ENCODE peak calls at places on chromosomes 2 and 18, in six cellular contexts. X is HCT116, W is small intestine, T is uterus, Y is mammary epithelial cell, Z is brain microvascular endothelial cell. J is an unnamed sample. For H3K27me3, the result is how much of the 10 kb centered on the place peaks cover.

GRCh38 chr2:97951155-97951670 is 44.5 kb downstream of the TMEM131 start:
- DNase-seq in W (no peak), X (no peak), Y (peak), Z (peak), T (no peak), J (no peak)

GRCh38 chr2:11710632-11711381 is 35.6 kb upstream of the LPIN1 start:
- DNase-seq in Y (no peak), W (no peak), X (no peak), T (no peak), Z (no peak), J (no peak)

GRCh38 chr2:200479617-200480292 is 30.1 kb downstream of the KCTD18 start:
- DNase-seq in Z (peak), X (no peak), W (no peak), Y (peak), T (no peak), J (no peak)

GRCh38 chr2:112183327-112184025 is 45.3 kb downstream of the FBLN7 start:
- DNase-seq in Z (no peak), X (no peak), Y (no peak), T (no peak), W (no peak), J (no peak)

GRCh38 chr18:59846814-59847490 is 52.8 kb upstream of the PMAIP1 start:
- DNase-seq in Z (peak), X (no peak), W (peak), Y (peak), T (no peak), J (no peak)

GRCh38 chr2:136310005-136310495 is 192.1 kb upstream of the CXCR4 start:
- DNase-seq in T (no peak), Y (no peak), X (no peak), Z (no peak), W (no peak), J (no peak)

GRCh38 chr18:65620076-65620696 is 130.6 kb upstream of the CDH7 start:
- DNase-seq in X (no peak), T (no peak), Z (no peak), W (no peak), Y (no peak), J (no peak)

GRCh38 chr2:191811807-191812602 is 34.9 kb downstream of the CAVIN2 start:
- DNase-seq in W (peak), Y (peak), T (peak), X (peak), Z (peak), J (peak)

GRCh38 chr18:66638856-66639621 is 35.1 kb upstream of the CDH19 start:
- DNase-seq in X (no peak), W (no peak), T (no peak), Z (no peak), Y (no peak), J (no peak)

GRCh38 chr2:147449323-147450080 is 395.3 kb upstream of the ACVR2A start:
- DNase-seq in Y (no peak), Z (no peak), X (no peak), T (no peak), W (no peak), J (peak)

GRCh38 chr2:229408982-229409381 is 137.9 kb upstream of the PID1 start:
- DNase-seq in T (no peak), W (no peak), Y (no peak), Z (no peak), X (no peak), J (no peak)

GRCh38 chr2:80292474-80292873 is 12.1 kb downstream of the LRRTM1 start:
- DNase-seq in X (no peak), W (no peak), T (no peak), Z (no peak), Y (no peak), J (no peak)

GRCh38 chr2:29878898-29879297 is 42.5 kb downstream of the ALK start:
- DNase-seq in X (peak), W (peak), Z (no peak), T (no peak), Y (peak), J (no peak)

GRCh38 chr18:23992119-23992940 is 22.2 kb upstream of the TTC39C start:
- DNase-seq in X (no peak), Z (no peak), T (no peak), Y (peak), W (peak), J (peak)

GRCh38 chr2:147689510-147689909 is 155.3 kb upstream of the ACVR2A start:
- DNase-seq in T (no peak), Z (no peak), Y (no peak), X (no peak), W (no peak), J (no peak)

GRCh38 chr2:41101281-41101680 is 649.4 kb upstream of the SLC8A1 start:
- DNase-seq in Z (no peak), W (no peak), Y (no peak), T (no peak), X (no peak), J (no peak)

DNA sequence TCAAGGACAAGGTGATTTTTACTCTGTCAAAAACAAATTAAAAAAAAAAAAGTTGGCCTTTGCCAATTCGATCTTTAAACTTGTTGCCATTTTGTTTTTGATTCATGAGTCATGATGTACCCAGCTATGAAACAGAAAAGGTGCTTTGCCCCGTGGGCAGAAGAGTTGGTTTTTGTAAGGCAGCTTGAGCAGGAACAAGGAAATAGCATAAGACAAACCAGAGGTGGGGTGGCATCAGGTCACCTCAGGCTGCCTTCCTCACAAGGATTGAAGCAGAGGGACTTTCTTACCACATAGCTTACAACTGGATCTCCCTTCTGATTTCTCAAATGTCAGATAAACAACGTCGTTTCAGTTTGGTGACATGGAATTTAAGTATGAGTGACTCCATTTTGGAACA is 123.8 kb downstream of the ARL4C start:
- DNase-seq in W (no peak), Z (no peak), Y (peak), X (no peak), T (no peak), J (no peak)
- H3K27ac ChIP-seq in W (no peak), Z (no peak), Y (no peak), X (no peak), T (no peak), J (no peak)

GRCh38 chr2:238143239-238143951 is 4.9 kb downstream of the KLHL30 start:
- DNase-seq in T (no peak), W (no peak), X (peak), Z (no peak), Y (peak), J (no peak)
- H3K4me3 ChIP-seq in T (no peak), W (no peak), X (peak), Z (no peak), Y (no peak), J (no peak)

DNA sequence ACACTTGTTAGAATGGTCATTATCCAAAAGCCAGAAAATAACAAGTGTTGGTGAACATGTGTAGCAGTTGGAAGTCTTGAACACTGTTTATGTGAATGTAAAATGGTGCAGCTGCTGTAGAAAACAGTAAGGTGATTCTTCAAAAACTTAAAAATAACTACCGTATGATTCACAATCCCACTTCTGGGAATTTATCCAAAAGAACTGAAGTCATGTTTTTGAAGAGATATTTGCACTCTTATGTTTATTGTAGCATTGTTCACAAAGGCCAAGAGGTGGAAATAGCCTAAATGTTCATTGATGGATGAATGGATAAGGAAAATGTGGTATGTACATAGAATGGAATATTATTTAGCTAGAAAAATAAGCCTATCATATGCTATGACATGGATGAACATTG is 6.3 kb upstream of the SPP2 start:
- DNase-seq in X (peak), Z (no peak), W (no peak), T (no peak), Y (peak), J (no peak)
- H3K27me3 ChIP-seq in X (under half), Z (under half), W (under half), T (under half), Y (under half), J (under half)

GRCh38 chr2:127632592-127633489 is 13.1 kb upstream of the GPR17 start:
- DNase-seq in W (no peak), T (peak), Y (no peak), X (no peak), Z (no peak), J (no peak)
- H3K27ac ChIP-seq in W (no peak), T (no peak), Y (no peak), X (no peak), Z (no peak), J (no peak)

DNA sequence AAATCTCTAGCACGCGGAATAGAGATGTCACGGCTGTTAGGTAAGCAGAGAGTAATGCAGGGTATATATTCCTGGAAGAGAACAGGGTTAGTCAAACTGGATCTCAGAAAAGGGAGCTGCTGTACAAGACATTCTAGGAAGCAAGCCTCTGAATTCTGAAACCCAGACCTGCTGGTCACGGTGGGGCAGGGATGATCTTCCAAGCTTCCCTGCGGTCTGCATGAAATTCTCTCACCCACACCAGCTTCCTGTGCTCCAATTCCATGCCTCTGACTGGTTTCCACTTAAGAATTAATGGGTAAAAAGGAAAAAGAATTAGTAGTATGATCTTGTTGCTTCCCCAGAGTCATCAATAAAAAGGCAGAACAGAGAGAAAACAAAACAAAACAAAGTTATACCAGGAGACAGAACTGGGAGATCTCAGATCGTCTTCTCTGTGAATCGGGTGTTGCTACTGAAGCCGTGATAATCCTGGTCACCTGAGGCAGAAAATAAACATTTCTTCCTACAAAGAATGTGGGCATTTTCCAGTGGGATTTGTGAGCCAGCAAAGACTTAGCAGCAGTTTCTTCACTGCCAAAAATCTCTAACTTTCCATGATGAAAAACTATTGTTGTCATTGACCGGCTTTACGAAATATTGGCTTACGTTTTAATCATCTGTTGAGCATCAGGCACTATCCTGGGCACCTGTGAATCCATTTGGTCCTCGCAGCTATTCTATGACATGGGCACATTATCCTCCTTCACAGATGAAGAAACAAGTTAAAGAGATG is 5.3 kb upstream of the CYP27C1 start:
- DNase-seq in Y (no peak), Z (peak), X (no peak), T (no peak), W (no peak), J (no peak)
- H3K4me3 ChIP-seq in Y (no peak), Z (no peak), X (no peak), T (no peak), W (no peak), J (no peak)

DNA sequence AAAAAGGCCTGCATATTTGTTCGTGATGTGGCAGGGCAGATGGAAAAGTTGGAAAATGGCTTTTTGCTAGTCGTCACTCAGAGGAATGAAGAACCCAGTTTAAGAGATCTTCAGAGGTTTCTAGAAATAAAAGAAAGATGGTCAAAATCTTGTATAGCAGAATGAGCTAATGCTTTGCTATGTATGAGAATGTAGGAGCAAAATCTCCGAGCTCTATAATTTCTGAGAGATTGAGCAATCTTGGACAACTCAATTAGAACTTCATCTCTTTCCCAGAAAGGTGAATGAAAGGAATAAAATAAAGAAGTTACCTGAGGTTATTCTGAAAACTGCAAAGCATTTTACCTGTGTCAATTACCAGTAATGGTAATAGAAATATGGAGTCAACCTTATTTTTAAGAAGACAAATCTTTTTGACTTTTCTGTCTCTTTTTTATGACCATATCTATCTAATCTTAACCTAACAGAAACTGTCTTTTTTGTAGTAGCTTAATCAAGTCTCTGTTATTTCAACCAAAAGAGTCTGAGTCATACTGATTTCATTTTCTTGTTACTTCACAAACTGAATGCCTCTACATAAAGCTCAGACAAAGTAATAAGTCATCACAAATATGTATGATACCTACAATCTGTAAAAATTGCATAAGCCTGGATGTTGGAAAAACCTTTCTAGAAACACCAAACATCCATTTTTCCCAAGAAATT is 32.5 kb downstream of the CCDC68 start:
- DNase-seq in T (no peak), Z (no peak), Y (peak), X (no peak), W (no peak), J (no peak)
- H3K27me3 ChIP-seq in T (under half), Z (under half), Y (under half), X (under half), W (under half), J (under half)

GRCh38 chr2:73939419-73939818 is 12.7 kb downstream of the DGUOK start:
- DNase-seq in Y (peak), Z (no peak), W (no peak), X (no peak), T (no peak), J (no peak)
- H3K27ac ChIP-seq in Y (peak), Z (no peak), W (no peak), X (no peak), T (no peak), J (no peak)

GRCh38 chr2:219569041-219569440 is 2.3 kb downstream of the OBSL1 start:
- DNase-seq in W (no peak), X (no peak), Y (no peak), T (no peak), Z (no peak), J (no peak)
- H3K4me3 ChIP-seq in W (no peak), X (no peak), Y (no peak), T (no peak), Z (no peak), J (no peak)

DNA sequence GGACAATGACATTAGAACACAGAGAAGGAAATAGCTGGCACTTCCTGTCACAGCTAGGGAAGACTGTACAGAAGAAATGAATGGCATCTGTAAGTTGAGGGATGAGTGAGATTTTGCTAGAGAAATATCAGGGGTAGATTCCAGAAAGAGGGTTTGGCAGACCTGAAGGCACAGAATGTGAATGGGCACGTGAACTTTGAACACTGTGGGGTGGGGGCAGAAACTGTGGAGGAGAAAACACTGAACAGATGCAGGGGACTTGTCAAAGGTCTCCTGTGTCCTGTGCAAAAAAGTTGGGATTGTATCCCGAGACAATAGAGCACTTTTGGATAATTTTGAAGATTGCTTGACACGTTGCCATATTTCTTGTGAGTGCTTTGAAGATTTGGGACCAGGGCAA is 88.0 kb downstream of the PPP1R1C start:
- DNase-seq in X (no peak), T (no peak), W (no peak), Z (no peak), Y (no peak), J (no peak)
- H3K27me3 ChIP-seq in X (under half), T (under half), W (under half), Z (under half), Y (under half), J (under half)

J was measured in CD4-positive, alpha-beta memory T cell.